ENCODE peak calls at places on chromosomes 7 and 10, in six cellular contexts. Z, I, Y, Q, C and K are unnamed samples.

GRCh38 chr10:34854147-34854601 is 39.1 kb upstream of the PARD3 start:
- DNase-seq in Z (no peak), I (no peak), Y (peak), Q (no peak), C (no peak), K (peak)

GRCh38 chr7:149414745-149415390 is 46.0 kb downstream of the ZNF777 start:
- DNase-seq in Z (peak), I (peak), Y (peak), Q (peak), C (peak), K (peak)

GRCh38 chr10:79447911-79448731 is 2.7 kb upstream of the ZCCHC24 start:
- DNase-seq in Z (no peak), I (no peak), Y (no peak), Q (no peak), C (no peak), K (no peak)

GRCh38 chr7:82655965-82656364 is 212.4 kb upstream of the CACNA2D1 start:
- DNase-seq in Z (no peak), I (no peak), Y (no peak), Q (no peak), C (no peak), K (no peak)

GRCh38 chr10:35536789-35537188 is 68.4 kb upstream of the GJD4 start:
- DNase-seq in Z (no peak), I (no peak), Y (no peak), Q (no peak), C (no peak), K (no peak)

GRCh38 chr7:141281311-141281710 is 207.4 kb downstream of the TMEM178B start:
- DNase-seq in Z (no peak), I (no peak), Y (no peak), Q (no peak), C (no peak), K (no peak)

GRCh38 chr7:81583882-81584533 is 185.8 kb downstream of the HGF start:
- DNase-seq in Z (no peak), I (no peak), Y (no peak), Q (no peak), C (no peak), K (no peak)

GRCh38 chr7:124033093-124033806 is 383 bp upstream of the TMEM229A start:
- DNase-seq in Z (peak), I (peak), Y (no peak), Q (no peak), C (peak), K (no peak)

GRCh38 chr7:105399043-105399725 is 10.5 kb upstream of the SRPK2 start:
- DNase-seq in Z (no peak), I (no peak), Y (peak), Q (no peak), C (no peak), K (no peak)

GRCh38 chr10:110643670-110644597 is at the start of gene RBM20:
- DNase-seq in Z (peak), I (peak), Y (no peak), Q (no peak), C (peak), K (no peak)

GRCh38 chr10:130138479-130138866 is 2.3 kb downstream of the GLRX3 start:
- DNase-seq in Z (no peak), I (no peak), Y (peak), Q (no peak), C (no peak), K (peak)

GRCh38 chr7:94367940-94368339 is 26.8 kb upstream of the COL1A2 start:
- DNase-seq in Z (no peak), I (no peak), Y (peak), Q (no peak), C (no peak), K (no peak)

GRCh38 chr7:2028733-2029132 is 204.0 kb downstream of the MAD1L1 start:
- DNase-seq in Z (no peak), I (no peak), Y (no peak), Q (no peak), C (no peak), K (no peak)

GRCh38 chr10:92081641-92082040 is 158.1 kb downstream of the BTAF1 start:
- DNase-seq in Z (no peak), I (no peak), Y (peak), Q (no peak), C (no peak), K (peak)

GRCh38 chr7:129845178-129845971 is 107.4 kb downstream of the UBE2H start:
- DNase-seq in Z (no peak), I (no peak), Y (peak), Q (no peak), C (no peak), K (peak)

GRCh38 chr7:90242369-90243168 is 2.4 kb upstream of the CFAP69 start:
- DNase-seq in Z (no peak), I (no peak), Y (no peak), Q (no peak), C (no peak), K (no peak)

GRCh38 chr7:5283421-5284303 is 919 bp downstream of the SLC29A4 start:
- DNase-seq in Z (no peak), I (peak), Y (no peak), Q (no peak), C (peak), K (peak)

GRCh38 chr7:65287023-65287422 is 86.6 kb upstream of the ZNF92 start:
- DNase-seq in Z (no peak), I (no peak), Y (no peak), Q (no peak), C (no peak), K (no peak)

GRCh38 chr10:22988581-22989360 is 60.9 kb downstream of the ARMC3 start:
- DNase-seq in Z (peak), I (peak), Y (peak), Q (peak), C (peak), K (peak)

GRCh38 chr7:21923663-21924062 is 22.0 kb downstream of the CDCA7L start:
- DNase-seq in Z (no peak), I (no peak), Y (peak), Q (no peak), C (no peak), K (no peak)

GRCh38 chr7:95511716-95512260 is 26.0 kb downstream of the ASB4 start:
- DNase-seq in Z (peak), I (peak), Y (peak), Q (peak), C (peak), K (peak)

GRCh38 chr7:55059006-55059405 is 40.2 kb downstream of the EGFR start:
- DNase-seq in Z (no peak), I (no peak), Y (no peak), Q (no peak), C (no peak), K (no peak)

GRCh38 chr10:83346216-83346910 is 792.9 kb upstream of the GHITM start:
- DNase-seq in Z (no peak), I (no peak), Y (peak), Q (no peak), C (no peak), K (no peak)

GRCh38 chr10:110005716-110006115 is 2.1 kb upstream of the ADD3 start:
- DNase-seq in Z (peak), I (peak), Y (peak), Q (no peak), C (peak), K (peak)

GRCh38 chr10:79981673-79982485 is 33.0 kb upstream of the SFTPD start:
- DNase-seq in Z (peak), I (peak), Y (peak), Q (no peak), C (peak), K (peak)

GRCh38 chr7:151168022-151168786 is 710 bp upstream of the GBX1 start:
- DNase-seq in Z (peak), I (peak), Y (no peak), Q (no peak), C (peak), K (no peak)

GRCh38 chr7:105788356-105788755 is 88.0 kb downstream of the ATXN7L1 start:
- DNase-seq in Z (no peak), I (no peak), Y (no peak), Q (no peak), C (no peak), K (no peak)

DNA sequence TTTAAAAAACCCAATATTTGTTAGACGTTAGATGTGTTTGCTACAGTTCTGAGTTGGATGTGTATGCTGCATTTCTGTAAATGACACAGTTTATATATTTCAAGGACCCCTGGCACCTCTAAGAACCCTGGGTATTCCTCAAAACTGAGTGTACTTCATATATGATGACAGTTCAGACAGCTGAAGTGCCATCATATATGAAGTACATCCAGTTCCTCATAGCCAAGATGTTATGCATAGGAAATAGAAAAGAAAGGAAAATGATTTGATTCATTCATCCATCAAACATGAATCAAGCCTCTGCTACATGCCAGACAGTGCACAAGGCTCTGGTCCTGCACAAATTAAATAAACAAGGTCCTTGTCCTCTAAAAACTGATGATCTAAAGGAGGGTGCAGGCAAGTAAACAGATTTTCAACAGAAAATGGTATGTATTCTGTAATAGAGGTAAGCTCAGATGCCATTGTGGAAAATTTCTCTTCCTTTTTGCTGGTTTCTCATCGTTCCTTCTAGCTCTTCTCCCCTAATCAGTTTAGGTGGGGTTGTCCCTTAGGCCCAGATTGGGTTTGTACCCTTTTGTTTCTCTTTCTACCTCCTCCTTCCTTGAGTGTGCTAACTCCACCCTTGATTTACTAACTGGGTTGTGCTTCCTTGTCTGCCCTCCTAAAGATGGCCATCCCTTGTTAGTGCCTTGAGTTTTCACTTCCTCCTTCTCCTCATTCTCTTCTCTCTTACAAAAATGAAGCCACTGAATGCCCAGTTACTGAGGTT is 25.3 kb upstream of the SMIM30 start:
- DNase-seq in Z (no peak), I (no peak), Y (no peak), Q (no peak), C (no peak), K (no peak)
- TF ChIP-seq CTCF in Z (no peak), I (no peak), Y (no peak), Q (no peak), C (no peak), K (no peak)

DNA sequence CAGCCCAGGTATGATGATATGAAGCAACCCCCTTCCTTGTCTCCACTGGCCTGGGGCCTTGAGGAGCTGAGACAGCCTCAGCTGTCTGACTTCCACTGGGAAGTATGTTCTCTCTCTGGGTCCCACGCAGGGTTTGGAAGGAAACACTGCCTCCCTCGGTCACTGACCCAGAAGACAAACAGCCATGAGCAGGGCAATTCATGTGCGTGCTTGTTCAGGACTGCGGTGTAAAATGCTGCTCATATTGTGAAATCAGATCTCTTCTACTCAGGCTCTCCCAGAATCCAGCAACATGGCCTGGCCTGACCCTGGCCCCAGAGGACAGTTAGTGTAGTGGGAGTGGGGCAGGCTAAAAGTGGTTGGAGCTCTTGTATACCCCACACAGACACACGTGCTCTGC is 2.8 kb downstream of the CLCN1 start:
- DNase-seq in Z (no peak), I (no peak), Y (peak), Q (no peak), C (no peak), K (peak)
- TF ChIP-seq CTCF in Z (no peak), I (no peak), Y (no peak), Q (no peak), C (no peak), K (peak)

GRCh38 chr10:104076743-104077160 is 8.9 kb downstream of the COL17A1 start:
- DNase-seq in Z (no peak), I (no peak), Y (peak), Q (no peak), C (no peak), K (peak)

GRCh38 chr10:104077282-104078151 is 8.2 kb downstream of the COL17A1 start:
- DNase-seq in Z (no peak), I (no peak), Y (no peak), Q (no peak), C (no peak), K (peak)

GRCh38 chr10:104081998-104082397 is 3.7 kb downstream of the COL17A1 start:
- DNase-seq in Z (no peak), I (no peak), Y (no peak), Q (no peak), C (no peak), K (no peak)

GRCh38 chr10:104084482-104085142 is 1.1 kb downstream of the COL17A1 start:
- DNase-seq in Z (no peak), I (no peak), Y (no peak), Q (no peak), C (no peak), K (no peak)

DNA sequence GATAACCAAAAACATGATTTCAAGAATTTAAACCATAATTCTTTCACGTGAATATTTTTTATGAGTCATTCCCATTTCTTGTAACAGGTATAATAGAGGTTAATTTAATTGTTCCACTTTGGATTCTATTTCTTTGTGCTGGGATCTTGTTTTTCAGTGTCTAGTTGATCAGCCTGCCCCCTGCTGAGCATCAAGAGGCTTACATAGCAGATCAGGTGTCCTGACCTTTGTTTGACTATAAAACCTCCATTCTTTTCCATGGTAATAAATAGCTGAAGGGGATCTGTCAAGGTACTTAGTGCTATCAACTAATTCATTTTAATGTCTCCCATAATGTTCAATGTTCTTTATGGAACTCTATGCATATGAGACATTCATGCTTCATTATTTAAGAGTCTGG is 4.9 kb downstream of the COL17A1 start:
- DNase-seq in Z (no peak), I (no peak), Y (peak), Q (no peak), C (no peak), K (peak)
- TF ChIP-seq CTCF in Z (peak), I (peak), Y (peak), Q (peak), C (peak), K (peak)

DNA sequence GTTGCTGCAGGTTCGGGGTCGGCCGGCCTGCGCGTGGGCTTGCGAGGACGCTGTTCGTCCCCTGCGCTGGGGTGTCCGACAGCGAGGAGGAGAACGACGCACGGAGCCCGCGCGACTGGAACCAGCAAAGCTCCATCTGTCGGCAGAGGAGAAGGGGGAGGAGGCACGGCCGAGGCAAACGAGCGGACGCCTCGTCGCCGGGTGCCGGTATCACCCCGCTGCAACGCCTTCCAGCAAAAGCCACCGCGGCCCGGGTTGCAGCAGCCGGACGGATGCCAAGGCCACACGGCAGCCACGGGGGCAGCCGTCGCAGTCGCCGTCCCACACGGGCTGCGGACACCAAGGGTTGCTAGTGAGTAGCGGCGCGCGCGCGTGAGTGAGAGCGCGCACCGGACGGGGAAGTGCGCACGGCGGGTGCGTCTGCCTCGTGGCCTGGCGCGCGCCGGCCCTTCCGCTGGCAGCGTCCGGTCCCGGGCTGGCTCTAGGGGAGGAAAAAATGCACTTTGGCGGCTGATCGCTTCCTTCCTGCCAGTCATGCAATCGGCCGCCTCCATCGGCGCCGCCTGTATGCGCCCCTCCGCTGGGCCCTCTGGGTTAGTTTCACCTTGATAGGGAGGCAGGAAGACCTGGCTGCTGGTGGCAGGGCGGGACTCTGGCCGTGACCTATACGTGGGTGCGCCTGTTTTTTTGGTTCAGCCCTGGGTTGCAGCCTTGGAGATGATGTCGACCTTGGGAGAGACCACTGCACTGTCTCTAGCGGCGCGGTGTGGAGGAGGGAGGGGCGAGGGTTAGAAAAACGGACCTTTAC is 446 bp downstream of the STAMBPL1 start:
- DNase-seq in Z (peak), I (peak), Y (peak), Q (peak), C (peak), K (peak)
- TF ChIP-seq CTCF in Z (no peak), I (no peak), Y (peak), Q (peak), C (peak), K (peak)

DNA sequence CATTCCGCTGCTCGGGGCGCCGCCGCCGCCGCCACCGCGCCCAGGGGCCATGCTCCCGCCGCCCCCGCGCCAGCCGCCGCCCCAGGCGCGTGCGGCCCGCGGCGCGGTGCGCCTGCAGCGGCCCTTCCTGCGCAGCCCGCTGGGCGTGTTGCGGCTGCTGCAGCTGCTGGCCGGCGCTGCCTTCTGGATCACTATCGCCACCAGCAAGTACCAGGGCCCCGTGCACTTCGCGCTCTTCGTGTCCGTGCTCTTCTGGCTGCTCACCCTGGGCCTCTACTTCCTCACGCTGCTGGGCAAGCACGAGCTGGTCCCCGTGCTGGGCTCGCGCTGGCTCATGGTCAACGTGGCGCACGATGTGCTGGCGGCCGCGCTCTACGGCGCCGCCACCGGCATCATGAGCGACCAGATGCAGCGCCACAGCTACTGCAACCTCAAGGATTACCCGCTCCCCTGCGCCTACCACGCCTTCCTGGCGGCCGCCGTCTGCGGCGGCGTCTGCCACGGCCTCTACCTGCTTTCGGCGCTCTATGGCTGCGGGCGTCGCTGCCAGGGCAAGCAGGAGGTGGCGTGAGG is 384 bp downstream of the MARVELD1 start:
- DNase-seq in Z (peak), I (peak), Y (peak), Q (peak), C (peak), K (peak)
- TF ChIP-seq CTCF in Z (peak), I (no peak), Y (peak), Q (peak), C (peak), K (peak)

DNA sequence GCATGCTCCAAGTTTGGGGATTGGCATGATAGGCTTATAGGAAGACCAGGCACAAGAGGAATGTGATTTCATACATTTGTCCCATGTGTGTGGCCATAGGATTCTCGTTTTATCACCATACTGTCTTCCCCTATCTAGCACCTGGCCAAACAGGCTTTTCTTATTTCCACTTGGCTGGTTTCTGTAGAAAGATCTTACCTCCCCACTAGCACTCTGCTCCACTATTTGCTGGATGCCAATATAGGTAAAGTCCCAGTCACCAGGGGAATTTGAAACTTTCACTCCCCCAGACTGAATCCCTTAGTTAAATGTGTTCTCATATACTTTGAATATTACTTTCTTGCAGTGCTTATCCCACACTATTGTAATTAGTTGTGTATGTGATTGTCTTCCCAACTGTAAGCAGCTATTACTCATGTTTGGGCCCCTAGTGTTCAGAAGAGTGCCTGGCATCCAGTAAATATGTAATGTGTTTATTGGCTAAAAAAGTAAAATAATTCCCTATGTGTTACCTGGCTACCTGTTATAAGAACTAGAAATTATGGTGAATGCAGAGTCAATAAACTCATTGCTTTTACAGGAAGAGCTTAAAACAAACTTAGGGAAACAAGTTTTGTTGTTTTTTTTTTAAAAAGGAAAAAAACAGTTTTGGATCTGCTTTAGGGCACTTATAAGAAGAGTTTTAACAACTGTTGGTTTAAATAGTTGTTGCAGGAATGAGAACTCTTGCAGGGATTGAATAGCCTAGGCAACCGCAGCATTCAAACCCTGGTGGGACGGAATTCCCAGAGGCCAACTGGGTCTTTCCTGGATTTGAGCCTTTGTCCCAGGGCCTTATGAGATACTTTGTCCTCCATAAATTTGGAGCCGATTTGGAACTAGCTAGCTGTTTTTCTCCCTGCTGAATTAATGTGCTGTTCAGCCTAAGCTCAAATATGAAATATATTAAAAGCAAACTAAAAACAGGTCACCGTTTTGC is 109.2 kb downstream of the LRMDA start:
- DNase-seq in Z (no peak), I (no peak), Y (no peak), Q (no peak), C (no peak), K (no peak)
- TF ChIP-seq CTCF in Z (peak), I (no peak), Y (no peak), Q (no peak), C (peak), K (no peak)